ENCODE peak calls at places on chromosomes 11 and 22, in ten cellular contexts. J is foreskin keratinocyte, P is HCT116, O is cardiac muscle cell, H is PC-3, A is lung, L is H1, B is breast epithelium, D is left ventricle myocardium inferior, C is colonic mucosa. G is an unnamed sample. For H3K4me1, the result is how much of the 10 kb centered on the place peaks cover.

GRCh38 chr22:47784991-47785390 is 1022.5 kb downstream of the TBC1D22A start:
- DNase-seq in J (no peak), P (no peak), O (no peak), H (no peak), A (no peak), L (no peak), B (no peak), D (no peak), C (no peak), G (peak)

GRCh38 chr11:78061088-78061920 is 2.4 kb upstream of the THRSP start:
- DNase-seq in J (no peak), P (no peak), O (peak), H (no peak), A (no peak), L (no peak), B (peak), D (peak), C (no peak), G (no peak)

GRCh38 chr22:42313204-42313603 is 42.8 kb upstream of the TCF20 start:
- DNase-seq in J (no peak), P (no peak), O (no peak), H (no peak), A (no peak), L (no peak), B (no peak), D (no peak), C (no peak), G (no peak)

GRCh38 chr11:44775366-44776356 is 48.9 kb downstream of the TSPAN18 start:
- DNase-seq in J (peak), P (peak), O (peak), H (peak), A (peak), L (no peak), B (no peak), D (peak), C (peak), G (no peak)

GRCh38 chr22:46068908-46069481 is 81.3 kb upstream of the PPARA start:
- DNase-seq in J (peak), P (no peak), O (no peak), H (peak), A (no peak), L (no peak), B (peak), D (peak), C (no peak), G (no peak)

GRCh38 chr22:35986085-35986484 is 42.5 kb downstream of the RBFOX2 start:
- DNase-seq in J (no peak), P (no peak), O (no peak), H (no peak), A (no peak), L (no peak), B (no peak), D (no peak), C (no peak), G (no peak)

GRCh38 chr11:84558085-84558905 is 1068.8 kb downstream of the DLG2 start:
- DNase-seq in J (peak), P (peak), O (peak), H (peak), A (no peak), L (no peak), B (no peak), D (no peak), C (peak), G (no peak)

GRCh38 chr11:62337682-62338181 is 484 bp downstream of the ASRGL1 start:
- DNase-seq in J (no peak), P (no peak), O (peak), H (peak), A (no peak), L (no peak), B (no peak), D (peak), C (peak), G (no peak)

GRCh38 chr11:103448966-103449365 is 339.7 kb downstream of the DYNC2H1 start:
- DNase-seq in J (no peak), P (no peak), O (no peak), H (no peak), A (no peak), L (no peak), B (no peak), D (no peak), C (no peak), G (no peak)

GRCh38 chr11:36403661-36404060 is 106.4 kb downstream of the TRAF6 start:
- DNase-seq in J (no peak), P (no peak), O (no peak), H (no peak), A (no peak), L (no peak), B (no peak), D (no peak), C (no peak), G (no peak)

GRCh38 chr22:17115927-17116326 is 5.2 kb downstream of the TMEM121B start:
- DNase-seq in J (no peak), P (no peak), O (no peak), H (no peak), A (no peak), L (no peak), B (no peak), D (no peak), C (no peak), G (no peak)

GRCh38 chr22:17117890-17118289 is 3.3 kb downstream of the TMEM121B start:
- DNase-seq in J (no peak), P (no peak), O (no peak), H (no peak), A (no peak), L (no peak), B (no peak), D (no peak), C (no peak), G (no peak)

GRCh38 chr22:17118342-17118741 is 2.8 kb downstream of the TMEM121B start:
- DNase-seq in J (no peak), P (no peak), O (no peak), H (no peak), A (no peak), L (no peak), B (no peak), D (no peak), C (no peak), G (no peak)

GRCh38 chr22:17117400-17117799 is 3.8 kb downstream of the TMEM121B start:
- DNase-seq in J (no peak), P (no peak), O (no peak), H (no peak), A (no peak), L (no peak), B (no peak), D (no peak), C (no peak), G (no peak)

GRCh38 chr22:17116931-17117330 is 4.2 kb downstream of the TMEM121B start:
- DNase-seq in J (no peak), P (no peak), O (no peak), H (no peak), A (no peak), L (no peak), B (no peak), D (no peak), C (no peak), G (no peak)
- H3K4me1 ChIP-seq in J (under half), P (under half), O (under half), H (under half), A (under half), L (under half), B (under half), D (under half), C (under half), G (under half)

DNA sequence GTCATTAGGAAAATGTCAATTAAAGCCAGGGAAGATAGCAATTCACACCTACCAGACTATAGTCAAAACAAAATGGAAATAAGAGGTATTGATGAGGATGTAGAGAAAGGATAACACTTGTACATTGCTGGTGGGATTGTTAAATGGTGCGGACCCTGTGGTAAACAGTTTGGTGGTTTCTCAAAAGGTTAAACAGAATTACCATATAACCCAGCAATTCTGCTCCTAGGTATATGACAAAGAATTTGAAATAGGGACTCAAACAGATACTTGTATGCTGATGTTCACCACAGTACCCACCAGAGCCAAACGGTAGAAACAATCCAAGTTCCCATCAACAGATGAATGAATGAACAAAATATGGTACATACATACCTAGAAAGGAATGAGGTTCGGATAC is 33.0 kb upstream of the TOP3B start:
- DNase-seq in J (no peak), P (no peak), O (no peak), H (no peak), A (no peak), L (no peak), B (no peak), D (no peak), C (no peak), G (no peak)
- H3K4me1 ChIP-seq in J (under half), P (under half), O (under half), H (under half), A (under half), L (under half), B (under half), D (under half), C (under half), G (under half)

GRCh38 chr11:76635991-76636520 is 34.5 kb downstream of the LRRC32 start:
- DNase-seq in J (no peak), P (no peak), O (no peak), H (no peak), A (no peak), L (no peak), B (no peak), D (no peak), C (no peak), G (peak)
- H3K4me1 ChIP-seq in J (under half), P (under half), O (under half), H (under half), A (under half), L (under half), B (under half), D (under half), C (under half), G (under half)

GRCh38 chr11:46236918-46237247 is 40.6 kb upstream of the CREB3L1 start:
- DNase-seq in J (no peak), P (no peak), O (no peak), H (no peak), A (no peak), L (no peak), B (no peak), D (no peak), C (no peak), G (no peak)
- H3K4me1 ChIP-seq in J (under half), P (half or more), O (under half), H (under half), A (under half), L (under half), B (under half), D (under half), C (under half), G (under half)

G was measured in right atrium auricular region.